ENCODE peak calls at places on chromosome 13, in seven cellular contexts. One of them, this sample, is unnamed.

GRCh38 chr13:50417597-50417996 is 402.4 kb downstream of the KCNRG start:
- DNase-seq in neuronal stem cell: no peak
- DNase-seq in H9: no peak
- DNase-seq in mesendoderm: no peak
- DNase-seq in mesenchymal stem cell: no peak
- DNase-seq in IMR-90: no peak
- DNase-seq in H1: no peak
- DNase-seq in this sample: no peak

GRCh38 chr13:20924758-20925394 is 22.3 kb upstream of the XPO4 start:
- DNase-seq in neuronal stem cell: peak
- DNase-seq in H9: peak
- DNase-seq in mesendoderm: peak
- DNase-seq in mesenchymal stem cell: peak
- DNase-seq in IMR-90: peak
- DNase-seq in H1: peak
- DNase-seq in this sample: peak

GRCh38 chr13:27595055-27595811 is 25.1 kb downstream of the LNX2 start:
- DNase-seq in neuronal stem cell: no peak
- DNase-seq in H9: no peak
- DNase-seq in mesendoderm: no peak
- DNase-seq in mesenchymal stem cell: peak
- DNase-seq in IMR-90: no peak
- DNase-seq in H1: no peak
- DNase-seq in this sample: no peak

GRCh38 chr13:86403213-86403612 is 604.0 kb upstream of the SLITRK6 start:
- DNase-seq in neuronal stem cell: no peak
- DNase-seq in H9: no peak
- DNase-seq in mesendoderm: no peak
- DNase-seq in mesenchymal stem cell: no peak
- DNase-seq in IMR-90: no peak
- DNase-seq in H1: no peak
- DNase-seq in this sample: no peak

GRCh38 chr13:47798906-47799305 is 202.2 kb downstream of the SUCLA2 start:
- DNase-seq in neuronal stem cell: no peak
- DNase-seq in H9: no peak
- DNase-seq in mesendoderm: peak
- DNase-seq in mesenchymal stem cell: peak
- DNase-seq in IMR-90: peak
- DNase-seq in H1: no peak
- DNase-seq in this sample: no peak

GRCh38 chr13:34913040-34913439 is 29.0 kb upstream of the NBEA start:
- DNase-seq in neuronal stem cell: peak
- DNase-seq in H9: peak
- DNase-seq in mesendoderm: peak
- DNase-seq in mesenchymal stem cell: no peak
- DNase-seq in IMR-90: no peak
- DNase-seq in H1: peak
- DNase-seq in this sample: no peak

GRCh38 chr13:107669356-107669755 is 546.0 kb downstream of the LIG4 start:
- DNase-seq in neuronal stem cell: no peak
- DNase-seq in H9: no peak
- DNase-seq in mesendoderm: no peak
- DNase-seq in mesenchymal stem cell: peak
- DNase-seq in IMR-90: peak
- DNase-seq in H1: no peak
- DNase-seq in this sample: no peak

GRCh38 chr13:66896933-66897332 is 333.2 kb downstream of the PCDH9 start:
- DNase-seq in neuronal stem cell: no peak
- DNase-seq in H9: no peak
- DNase-seq in mesendoderm: no peak
- DNase-seq in mesenchymal stem cell: peak
- DNase-seq in IMR-90: peak
- DNase-seq in H1: no peak
- DNase-seq in this sample: no peak

GRCh38 chr13:80214521-80214941 is 126.4 kb downstream of the SPRY2 start:
- DNase-seq in neuronal stem cell: no peak
- DNase-seq in H9: no peak
- DNase-seq in mesendoderm: peak
- DNase-seq in mesenchymal stem cell: peak
- DNase-seq in IMR-90: peak
- DNase-seq in H1: no peak
- DNase-seq in this sample: no peak

GRCh38 chr13:113781571-113781970 is 22.5 kb downstream of the TMEM255B start:
- DNase-seq in neuronal stem cell: no peak
- DNase-seq in H9: no peak
- DNase-seq in mesendoderm: no peak
- DNase-seq in mesenchymal stem cell: no peak
- DNase-seq in IMR-90: no peak
- DNase-seq in H1: no peak
- DNase-seq in this sample: no peak

GRCh38 chr13:64723735-64724134 is 2506.4 kb downstream of the PCDH9 start:
- DNase-seq in neuronal stem cell: no peak
- DNase-seq in H9: no peak
- DNase-seq in mesendoderm: peak
- DNase-seq in mesenchymal stem cell: peak
- DNase-seq in IMR-90: peak
- DNase-seq in H1: no peak
- DNase-seq in this sample: peak

GRCh38 chr13:50386527-50387123 is 371.4 kb downstream of the KCNRG start:
- DNase-seq in neuronal stem cell: peak
- DNase-seq in H9: no peak
- DNase-seq in mesendoderm: peak
- DNase-seq in mesenchymal stem cell: peak
- DNase-seq in IMR-90: peak
- DNase-seq in H1: no peak
- DNase-seq in this sample: no peak

GRCh38 chr13:97140611-97141010 is 81.5 kb upstream of the MBNL2 start:
- DNase-seq in neuronal stem cell: no peak
- DNase-seq in H9: no peak
- DNase-seq in mesendoderm: no peak
- DNase-seq in mesenchymal stem cell: peak
- DNase-seq in IMR-90: peak
- DNase-seq in H1: no peak
- DNase-seq in this sample: no peak

GRCh38 chr13:66329988-66330429 is 900.1 kb downstream of the PCDH9 start:
- DNase-seq in neuronal stem cell: no peak
- DNase-seq in H9: no peak
- DNase-seq in mesendoderm: no peak
- DNase-seq in mesenchymal stem cell: no peak
- DNase-seq in IMR-90: peak
- DNase-seq in H1: no peak
- DNase-seq in this sample: no peak

GRCh38 chr13:103130681-103131210 is 64.5 kb upstream of the SLC10A2 start:
- DNase-seq in neuronal stem cell: no peak
- DNase-seq in H9: no peak
- DNase-seq in mesendoderm: no peak
- DNase-seq in mesenchymal stem cell: no peak
- DNase-seq in IMR-90: no peak
- DNase-seq in H1: no peak
- DNase-seq in this sample: no peak

GRCh38 chr13:19661561-19661960 is 28.1 kb downstream of the MPHOSPH8 start:
- DNase-seq in neuronal stem cell: no peak
- DNase-seq in H9: no peak
- DNase-seq in mesendoderm: no peak
- DNase-seq in mesenchymal stem cell: no peak
- DNase-seq in IMR-90: no peak
- DNase-seq in H1: no peak
- DNase-seq in this sample: no peak

GRCh38 chr13:104779311-104779710 is 1713.1 kb upstream of the SLC10A2 start:
- DNase-seq in neuronal stem cell: peak
- DNase-seq in H9: peak
- DNase-seq in mesendoderm: peak
- DNase-seq in mesenchymal stem cell: peak
- DNase-seq in IMR-90: peak
- DNase-seq in H1: no peak
- DNase-seq in this sample: no peak

GRCh38 chr13:32501058-32501457 is 37.5 kb downstream of the N4BP2L2 start:
- DNase-seq in neuronal stem cell: no peak
- DNase-seq in H9: no peak
- DNase-seq in mesendoderm: no peak
- DNase-seq in mesenchymal stem cell: peak
- DNase-seq in IMR-90: peak
- DNase-seq in H1: no peak
- DNase-seq in this sample: no peak

GRCh38 chr13:51804295-51805172 is 571 bp upstream of the DHRS12 start:
- DNase-seq in neuronal stem cell: no peak
- DNase-seq in H9: no peak
- DNase-seq in mesendoderm: no peak
- DNase-seq in mesenchymal stem cell: no peak
- DNase-seq in IMR-90: no peak
- DNase-seq in H1: no peak
- DNase-seq in this sample: no peak

GRCh38 chr13:52130641-52131040 is 1.8 kb upstream of the NEK5 start:
- DNase-seq in neuronal stem cell: no peak
- DNase-seq in H9: no peak
- DNase-seq in mesendoderm: no peak
- DNase-seq in mesenchymal stem cell: no peak
- DNase-seq in IMR-90: no peak
- DNase-seq in H1: no peak
- DNase-seq in this sample: no peak

GRCh38 chr13:77860621-77861020 is 58.0 kb downstream of the EDNRB start:
- DNase-seq in neuronal stem cell: no peak
- DNase-seq in H9: no peak
- DNase-seq in mesendoderm: no peak
- DNase-seq in mesenchymal stem cell: peak
- DNase-seq in IMR-90: peak
- DNase-seq in H1: no peak
- DNase-seq in this sample: peak

GRCh38 chr13:97875218-97875617 is 78.3 kb upstream of the IPO5 start:
- DNase-seq in neuronal stem cell: no peak
- DNase-seq in H9: no peak
- DNase-seq in mesendoderm: peak
- DNase-seq in mesenchymal stem cell: no peak
- DNase-seq in IMR-90: no peak
- DNase-seq in H1: peak
- DNase-seq in this sample: no peak

GRCh38 chr13:19150712-19151228 is 30.9 kb downstream of the TUBA3C start:
- DNase-seq in neuronal stem cell: no peak
- DNase-seq in H9: no peak
- DNase-seq in mesendoderm: no peak
- DNase-seq in mesenchymal stem cell: no peak
- DNase-seq in IMR-90: no peak
- DNase-seq in H1: no peak
- DNase-seq in this sample: no peak

GRCh38 chr13:79451500-79451962 is 29.4 kb upstream of the NDFIP2 start:
- DNase-seq in neuronal stem cell: no peak
- DNase-seq in H9: peak
- DNase-seq in mesendoderm: peak
- DNase-seq in mesenchymal stem cell: peak
- DNase-seq in IMR-90: peak
- DNase-seq in H1: no peak
- DNase-seq in this sample: peak

GRCh38 chr13:71477735-71478134 is 389.3 kb downstream of the DACH1 start:
- DNase-seq in neuronal stem cell: no peak
- DNase-seq in H9: no peak
- DNase-seq in mesendoderm: peak
- DNase-seq in mesenchymal stem cell: no peak
- DNase-seq in IMR-90: no peak
- DNase-seq in H1: no peak
- DNase-seq in this sample: no peak
- H4K8ac ChIP-seq in neuronal stem cell: no peak
- H4K8ac ChIP-seq in H9: no peak
- H4K8ac ChIP-seq in mesendoderm: no peak
- H4K8ac ChIP-seq in mesenchymal stem cell: no peak
- H4K8ac ChIP-seq in IMR-90: no peak
- H4K8ac ChIP-seq in H1: no peak
- H4K8ac ChIP-seq in this sample: no peak

GRCh38 chr13:53953205-53953604 is 924.6 kb downstream of the OLFM4 start:
- DNase-seq in neuronal stem cell: no peak
- DNase-seq in H9: no peak
- DNase-seq in mesendoderm: no peak
- DNase-seq in mesenchymal stem cell: no peak
- DNase-seq in IMR-90: no peak
- DNase-seq in H1: no peak
- DNase-seq in this sample: no peak
- H2BK120ac ChIP-seq in neuronal stem cell: no peak
- H2BK120ac ChIP-seq in H9: no peak
- H2BK120ac ChIP-seq in mesendoderm: no peak
- H2BK120ac ChIP-seq in mesenchymal stem cell: no peak
- H2BK120ac ChIP-seq in IMR-90: no peak
- H2BK120ac ChIP-seq in H1: no peak
- H2BK120ac ChIP-seq in this sample: no peak

GRCh38 chr13:73288596-73288995 is 229.8 kb downstream of the KLF5 start:
- DNase-seq in neuronal stem cell: no peak
- DNase-seq in H9: no peak
- DNase-seq in mesendoderm: no peak
- DNase-seq in mesenchymal stem cell: no peak
- DNase-seq in IMR-90: no peak
- DNase-seq in H1: no peak
- DNase-seq in this sample: peak

GRCh38 chr13:73287871-73288270 is 229.1 kb downstream of the KLF5 start:
- DNase-seq in neuronal stem cell: no peak
- DNase-seq in H9: no peak
- DNase-seq in mesendoderm: peak
- DNase-seq in mesenchymal stem cell: no peak
- DNase-seq in IMR-90: no peak
- DNase-seq in H1: no peak
- DNase-seq in this sample: peak

GRCh38 chr13:73286177-73286576 is 227.4 kb downstream of the KLF5 start:
- DNase-seq in neuronal stem cell: no peak
- DNase-seq in H9: no peak
- DNase-seq in mesendoderm: no peak
- DNase-seq in mesenchymal stem cell: no peak
- DNase-seq in IMR-90: no peak
- DNase-seq in H1: no peak
- DNase-seq in this sample: no peak

GRCh38 chr13:73284475-73284874 is 225.7 kb downstream of the KLF5 start:
- DNase-seq in neuronal stem cell: no peak
- DNase-seq in H9: no peak
- DNase-seq in mesendoderm: no peak
- DNase-seq in mesenchymal stem cell: no peak
- DNase-seq in IMR-90: no peak
- DNase-seq in H1: no peak
- DNase-seq in this sample: no peak
- H4K8ac ChIP-seq in neuronal stem cell: no peak
- H4K8ac ChIP-seq in H9: no peak
- H4K8ac ChIP-seq in mesendoderm: no peak
- H4K8ac ChIP-seq in mesenchymal stem cell: no peak
- H4K8ac ChIP-seq in IMR-90: no peak
- H4K8ac ChIP-seq in H1: no peak
- H4K8ac ChIP-seq in this sample: no peak

GRCh38 chr13:26449063-26449848 is 108.2 kb upstream of the WASF3 start:
- DNase-seq in neuronal stem cell: no peak
- DNase-seq in H9: no peak
- DNase-seq in mesendoderm: no peak
- DNase-seq in mesenchymal stem cell: no peak
- DNase-seq in IMR-90: peak
- DNase-seq in H1: no peak
- DNase-seq in this sample: peak

GRCh38 chr13:26442541-26442940 is 114.9 kb upstream of the WASF3 start:
- DNase-seq in neuronal stem cell: no peak
- DNase-seq in H9: no peak
- DNase-seq in mesendoderm: peak
- DNase-seq in mesenchymal stem cell: peak
- DNase-seq in IMR-90: peak
- DNase-seq in H1: no peak
- DNase-seq in this sample: peak

GRCh38 chr13:26445092-26445491 is 112.4 kb upstream of the WASF3 start:
- DNase-seq in neuronal stem cell: no peak
- DNase-seq in H9: no peak
- DNase-seq in mesendoderm: peak
- DNase-seq in mesenchymal stem cell: no peak
- DNase-seq in IMR-90: no peak
- DNase-seq in H1: no peak
- DNase-seq in this sample: no peak

GRCh38 chr13:26446751-26447150 is 110.7 kb upstream of the WASF3 start:
- DNase-seq in neuronal stem cell: no peak
- DNase-seq in H9: no peak
- DNase-seq in mesendoderm: no peak
- DNase-seq in mesenchymal stem cell: no peak
- DNase-seq in IMR-90: no peak
- DNase-seq in H1: no peak
- DNase-seq in this sample: no peak
- H2BK120ac ChIP-seq in neuronal stem cell: no peak
- H2BK120ac ChIP-seq in H9: no peak
- H2BK120ac ChIP-seq in mesendoderm: no peak
- H2BK120ac ChIP-seq in mesenchymal stem cell: no peak
- H2BK120ac ChIP-seq in IMR-90: no peak
- H2BK120ac ChIP-seq in H1: no peak
- H2BK120ac ChIP-seq in this sample: no peak

This sample was measured in trophoblast cell.